ENCODE peak calls at places on chromosomes 11 and 22, in eight cellular contexts. R is stimulated activated CD4-positive, alpha-beta T cell treated with anti-CD3 and anti-CD28 coated beads, Interleukin-15, amount 100 ng/mL, for 1 hour; W is activated CD4-positive, alpha-beta T cell treated with anti-CD3 and anti-CD28 coated beads for 24 hours; D is pons; U is Ammon's horn; V is SW480; O is NCI-H748 treated with DMSO at 0.1 percent for 48 hours; F is brain pericyte. P is an unnamed sample.
A peak's percentile ranks its signal among the peaks of the same experiment; 100 is the strongest.

GRCh38 chr22:32411388-32411787 is 659 bp downstream of the RTCB start:
- DNase-seq in R (no peak), U (no peak), W (peak; percentile 1), F (no peak), O (no peak), V (peak; percentile 38), D (no peak), P (peak; percentile 15)

GRCh38 chr11:124716596-124716995 is 23.1 kb upstream of the NRGN start:
- DNase-seq in R (no peak), D (no peak), W (no peak), U (no peak), V (no peak), O (no peak), F (no peak), P (no peak)

GRCh38 chr11:126669416-126669815 is 313.9 kb downstream of the ST3GAL4 start:
- DNase-seq in W (no peak), V (no peak), R (no peak), F (no peak), O (no peak), D (no peak), U (peak; percentile 68), P (no peak)

GRCh38 chr11:76265771-76266241 is 59.5 kb upstream of the WNT11 start:
- DNase-seq in W (no peak), F (no peak), U (no peak), V (no peak), O (no peak), R (no peak), D (no peak), P (no peak)

GRCh38 chr11:36243641-36244040 is 45.6 kb downstream of the COMMD9 start:
- DNase-seq in V (no peak), F (no peak), O (no peak), D (no peak), R (no peak), W (no peak), U (no peak), P (no peak)

GRCh38 chr22:23204541-23205157 is 24.3 kb downstream of the BCR start:
- DNase-seq in F (no peak), W (no peak), U (no peak), V (no peak), O (no peak), D (no peak), R (no peak), P (no peak)

GRCh38 chr11:460331-461199 is 10.5 kb downstream of the PTDSS2 start:
- DNase-seq in V (peak; percentile 80), W (no peak), O (no peak), R (no peak), F (no peak), D (no peak), U (no peak), P (no peak)

GRCh38 chr11:110971110-110971509 is 258.9 kb upstream of the ARHGAP20 start:
- DNase-seq in W (no peak), O (no peak), D (no peak), R (no peak), V (peak; percentile 53), U (no peak), F (no peak), P (no peak)

GRCh38 chr22:46053563-46054090 is 76.7 kb upstream of the WNT7B start:
- DNase-seq in D (peak; percentile 89), F (no peak), O (peak; percentile 63), W (no peak), U (peak; percentile 85), V (peak; percentile 65), R (no peak), P (peak; percentile 53)

GRCh38 chr22:50317178-50317577 is 9.6 kb downstream of the DENND6B start:
- DNase-seq in D (no peak), U (no peak), V (no peak), F (no peak), R (no peak), O (no peak), W (no peak), P (no peak)

GRCh38 chr11:63847363-63847762 is 8.5 kb downstream of the MARK2 start:
- DNase-seq in F (no peak), U (no peak), R (no peak), V (no peak), W (no peak), D (no peak), O (no peak), P (no peak)

GRCh38 chr22:28181332-28181731 is 262.3 kb upstream of the PITPNB start:
- DNase-seq in F (no peak), O (no peak), W (no peak), U (no peak), R (no peak), D (no peak), V (no peak), P (no peak)

P was measured in SK-MEL-5.